ENCODE peak calls at places on chromosomes 3 and 15, in seven cellular contexts. L is body of pancreas; X is iPS DF 6.9; F is tibial nerve; U is pancreas; Q is Peyer's patch; P is CD4-positive, CD25-positive, alpha-beta regulatory T cell. M is an unnamed sample. For H3K36me3 and H3K4me1, the result is how much of the 10 kb centered on the place peaks cover.

GRCh38 chr3:5646030-5646368 is 458.5 kb downstream of the EDEM1 start:
- DNase-seq in F (no peak), X (no peak), L (no peak), P (no peak), U (no peak), Q (no peak), M (no peak)

GRCh38 chr3:42148982-42149432 is 57.9 kb downstream of the TRAK1 start:
- DNase-seq in Q (no peak), L (peak), U (no peak), F (peak), X (peak), P (no peak), M (no peak)

GRCh38 chr3:175932586-175932985 is 1073.5 kb downstream of the NAALADL2 start:
- DNase-seq in U (no peak), X (no peak), F (no peak), L (no peak), Q (no peak), P (no peak), M (no peak)

GRCh38 chr3:154540950-154541604 is 111.1 kb upstream of the GPR149 start:
- DNase-seq in L (no peak), P (no peak), F (no peak), Q (no peak), X (no peak), U (no peak), M (no peak)

GRCh38 chr15:47186071-47186470 is 531.2 kb upstream of the SEMA6D start:
- DNase-seq in F (no peak), Q (no peak), X (no peak), U (no peak), L (no peak), P (no peak), M (no peak)

GRCh38 chr3:69410301-69410700 is 24.4 kb upstream of the FRMD4B start:
- DNase-seq in U (peak), Q (peak), P (peak), L (peak), F (peak), X (no peak), M (peak)

GRCh38 chr3:100041328-100041749 is 73.0 kb downstream of the FILIP1L start:
- DNase-seq in F (no peak), U (no peak), L (no peak), X (no peak), Q (no peak), P (no peak), M (no peak)

GRCh38 chr15:64246364-64247189 is 83.8 kb upstream of the PPIB start:
- DNase-seq in U (no peak), F (no peak), Q (no peak), X (no peak), P (no peak), L (no peak), M (no peak)

GRCh38 chr3:4322635-4323034 is 19.5 kb downstream of the SETMAR start:
- DNase-seq in X (no peak), F (no peak), P (no peak), U (no peak), Q (no peak), L (no peak), M (no peak)

GRCh38 chr15:67174864-67175573 is 79.4 kb downstream of the AAGAB start:
- DNase-seq in X (no peak), U (no peak), L (no peak), F (no peak), Q (peak), P (no peak), M (no peak)

GRCh38 chr3:184129012-184129411 is 6.1 kb upstream of the EIF2B5 start:
- DNase-seq in F (no peak), U (no peak), Q (no peak), X (no peak), P (no peak), L (peak), M (no peak)

GRCh38 chr3:2870714-2871353 is 239.3 kb downstream of the IL5RA start:
- DNase-seq in U (no peak), X (no peak), F (no peak), Q (peak), P (no peak), L (no peak), M (no peak)

GRCh38 chr3:27669505-27670085 is 52.5 kb downstream of the EOMES start:
- DNase-seq in U (no peak), X (no peak), F (no peak), L (no peak), Q (no peak), P (no peak), M (peak)

GRCh38 chr15:49169880-49170597 is at the start of gene GALK2:
- DNase-seq in Q (peak), F (peak), U (peak), P (peak), X (peak), L (peak), M (peak)

GRCh38 chr3:38163117-38163870 is 2.0 kb upstream of the OXSR1 start:
- DNase-seq in X (no peak), Q (no peak), F (no peak), P (no peak), U (no peak), L (no peak), M (peak)

GRCh38 chr15:65611888-65612615 is 1.1 kb upstream of the INTS14 start:
- DNase-seq in P (no peak), U (no peak), L (no peak), Q (no peak), X (no peak), F (no peak), M (no peak)

GRCh38 chr3:26484140-26484539 is 138.4 kb upstream of the LRRC3B start:
- DNase-seq in P (no peak), U (no peak), L (no peak), Q (no peak), X (peak), F (no peak), M (no peak)

GRCh38 chr3:126419886-126420786 is 25.4 kb downstream of the CFAP100 start:
- DNase-seq in Q (peak), X (peak), F (no peak), U (peak), P (no peak), L (no peak), M (no peak)

GRCh38 chr15:38625886-38626285 is 61.3 kb upstream of the RASGRP1 start:
- DNase-seq in X (no peak), Q (no peak), L (no peak), U (no peak), P (no peak), F (no peak), M (no peak)

GRCh38 chr15:40769310-40770146 is at the start of gene C15orf62:
- DNase-seq in L (peak), P (peak), X (no peak), Q (peak), F (peak), U (peak), M (no peak)

GRCh38 chr15:51793521-51793920 is 35.9 kb upstream of the TMOD3 start:
- DNase-seq in P (no peak), L (peak), Q (no peak), X (no peak), U (peak), F (peak), M (no peak)

GRCh38 chr3:128400683-128401082 is 66.0 kb downstream of the DNAJB8 start:
- DNase-seq in X (no peak), Q (no peak), L (no peak), U (no peak), F (no peak), P (no peak), M (no peak)

GRCh38 chr15:36954486-36954885 is 145.9 kb downstream of the MEIS2 start:
- DNase-seq in L (no peak), Q (no peak), P (no peak), F (no peak), X (no peak), U (no peak), M (no peak)

GRCh38 chr3:31606453-31606852 is 73.7 kb downstream of the STT3B start:
- DNase-seq in Q (no peak), F (no peak), X (no peak), L (no peak), P (no peak), U (no peak), M (no peak)

GRCh38 chr3:118817748-118818165 is 216.9 kb downstream of the IGSF11 start:
- DNase-seq in U (peak), L (peak), P (peak), X (peak), Q (no peak), F (no peak), M (peak)

GRCh38 chr3:4744405-4745239 is 234.6 kb upstream of the BHLHE40 start:
- DNase-seq in X (no peak), Q (no peak), U (no peak), F (no peak), L (no peak), P (no peak), M (no peak)

GRCh38 chr15:40498418-40498817 is 27.6 kb downstream of the CHST14 start:
- DNase-seq in F (no peak), P (no peak), Q (no peak), L (no peak), X (no peak), U (no peak), M (no peak)

GRCh38 chr15:78149805-78150751 is 916 bp downstream of the IDH3A start:
- DNase-seq in F (no peak), Q (no peak), U (no peak), L (no peak), P (no peak), X (no peak), M (no peak)

GRCh38 chr3:65284971-65285370 is 597.2 kb upstream of the ADAMTS9 start:
- DNase-seq in Q (no peak), U (no peak), F (no peak), P (no peak), X (no peak), L (no peak), M (no peak)

GRCh38 chr3:173891272-173892100 is 493.9 kb downstream of the NLGN1 start:
- DNase-seq in U (no peak), X (no peak), P (no peak), F (no peak), L (no peak), Q (no peak), M (no peak)

GRCh38 chr15:28873585-28874139 is 12.1 kb upstream of the APBA2 start:
- DNase-seq in L (peak), Q (no peak), F (no peak), X (no peak), P (peak), U (peak), M (peak)

GRCh38 chr3:20099020-20099539 is 58.8 kb downstream of the KAT2B start:
- DNase-seq in Q (no peak), P (no peak), U (no peak), L (no peak), F (no peak), X (no peak), M (no peak)

GRCh38 chr3:105413356-105413887 is 46.7 kb downstream of the ALCAM start:
- DNase-seq in F (no peak), P (no peak), L (no peak), X (no peak), U (no peak), Q (no peak), M (no peak)

GRCh38 chr3:127115691-127116351 is 77.1 kb upstream of the PRR23E start:
- DNase-seq in P (no peak), L (no peak), U (no peak), F (no peak), Q (no peak), X (no peak), M (no peak)

GRCh38 chr3:148036331-148036881 is 627.2 kb downstream of the ZIC1 start:
- DNase-seq in F (no peak), Q (no peak), P (no peak), U (no peak), L (no peak), X (no peak), M (no peak)

DNA sequence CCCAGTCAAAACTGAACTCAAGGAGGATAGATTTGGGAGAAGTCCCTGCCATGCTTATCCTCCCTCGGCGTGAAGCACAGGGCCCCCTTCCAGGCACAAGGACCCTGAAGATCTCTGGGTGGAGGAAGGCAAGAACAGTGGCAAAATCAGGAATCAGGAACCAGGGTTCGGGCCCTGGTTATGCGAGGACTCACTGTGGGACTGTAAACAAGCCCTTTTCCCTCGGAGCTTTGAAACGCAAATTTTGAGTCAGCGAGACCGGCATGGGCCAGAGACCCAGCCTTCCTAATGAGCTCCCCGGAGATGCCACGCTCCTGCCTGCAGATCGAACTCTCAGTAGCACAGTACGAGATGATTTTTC is 70.2 kb downstream of the SLC12A8 start:
- DNase-seq in Q (no peak), X (no peak), F (no peak), L (no peak), U (no peak), P (no peak), M (no peak)
- H3K4me3 ChIP-seq in Q (peak), X (no peak), F (no peak), L (no peak), U (no peak), P (no peak), M (peak)

GRCh38 chr3:78483070-78483469 is 1284.7 kb downstream of the ROBO1 start:
- DNase-seq in U (no peak), L (no peak), Q (no peak), X (no peak), F (no peak), P (no peak), M (no peak)
- H3K36me3 ChIP-seq in U (under half), L (under half), Q (under half), X (under half), F (under half), P (under half), M (under half)

GRCh38 chr15:68582236-68582635 is 3.4 kb downstream of the CORO2B start:
- DNase-seq in F (no peak), P (no peak), X (no peak), U (no peak), Q (peak), L (no peak), M (no peak)

GRCh38 chr15:68581725-68582124 is 2.9 kb downstream of the CORO2B start:
- DNase-seq in Q (peak), X (no peak), L (no peak), P (no peak), U (no peak), F (no peak), M (no peak)

GRCh38 chr15:68583936-68584703 is 5.3 kb downstream of the CORO2B start:
- DNase-seq in F (no peak), X (no peak), Q (peak), P (no peak), L (no peak), U (no peak), M (no peak)

GRCh38 chr15:68583321-68583720 is 4.5 kb downstream of the CORO2B start:
- DNase-seq in U (no peak), L (no peak), X (no peak), P (no peak), Q (peak), F (no peak), M (no peak)

DNA sequence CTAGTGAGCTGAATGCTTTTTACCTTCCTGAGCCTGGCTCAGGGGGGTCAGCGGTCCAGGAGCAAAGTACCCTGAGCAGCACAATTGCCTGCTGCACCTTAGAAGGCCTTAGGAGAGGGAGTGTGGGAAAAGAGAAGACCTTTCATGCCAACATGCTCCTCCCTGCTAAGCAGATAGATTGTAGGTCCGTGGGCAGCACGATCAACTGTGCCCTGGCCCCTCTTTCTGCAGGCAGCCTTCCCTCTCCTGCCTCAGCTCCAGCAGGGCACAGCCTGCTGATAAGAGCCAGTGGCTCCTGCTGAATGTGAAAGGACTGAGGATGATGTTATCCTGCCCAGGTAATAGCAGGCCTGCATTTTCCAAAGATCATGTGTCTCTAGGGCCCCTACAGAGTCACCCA is 4.1 kb downstream of the CORO2B start:
- DNase-seq in F (no peak), U (no peak), L (no peak), X (no peak), P (no peak), Q (peak), M (no peak)
- H3K4me1 ChIP-seq in F (under half), U (under half), L (under half), X (under half), P (under half), Q (under half), M (under half)

GRCh38 chr15:25892126-25892525 is 29.0 kb upstream of the ATP10A start:
- DNase-seq in Q (no peak), U (no peak), F (no peak), P (no peak), L (no peak), X (no peak), M (no peak)

GRCh38 chr15:25890532-25890931 is 27.4 kb upstream of the ATP10A start:
- DNase-seq in U (no peak), L (no peak), P (no peak), Q (no peak), F (no peak), X (no peak), M (no peak)

GRCh38 chr15:25894371-25894902 is 31.3 kb upstream of the ATP10A start:
- DNase-seq in L (no peak), U (no peak), Q (no peak), X (no peak), F (no peak), P (no peak), M (no peak)

GRCh38 chr15:25891108-25891507 is 28.0 kb upstream of the ATP10A start:
- DNase-seq in L (no peak), F (no peak), U (no peak), P (no peak), Q (no peak), X (no peak), M (no peak)

DNA sequence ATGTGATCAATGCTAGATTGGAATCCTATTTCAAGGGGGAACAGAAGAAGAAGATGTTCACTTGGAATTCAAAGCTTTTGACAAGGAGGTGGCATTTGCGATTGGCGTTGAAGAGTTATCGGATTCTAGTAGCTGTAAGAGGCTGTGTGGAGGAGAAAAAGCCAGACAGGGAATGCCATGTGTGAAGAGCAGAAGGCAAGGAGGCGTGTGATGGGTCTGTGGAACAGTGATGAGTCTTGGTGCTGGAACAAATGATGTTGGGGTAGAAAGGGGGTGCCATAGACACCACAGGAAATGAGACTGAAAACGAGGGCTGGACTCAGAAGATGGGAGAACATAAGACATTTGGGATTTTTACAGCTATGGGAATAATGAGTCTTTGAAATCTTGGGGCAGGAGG is 30.5 kb upstream of the ATP10A start:
- DNase-seq in Q (no peak), P (no peak), F (no peak), U (no peak), X (no peak), L (no peak), M (no peak)
- H3K4me3 ChIP-seq in Q (no peak), P (no peak), F (no peak), U (no peak), X (no peak), L (no peak), M (no peak)

DNA sequence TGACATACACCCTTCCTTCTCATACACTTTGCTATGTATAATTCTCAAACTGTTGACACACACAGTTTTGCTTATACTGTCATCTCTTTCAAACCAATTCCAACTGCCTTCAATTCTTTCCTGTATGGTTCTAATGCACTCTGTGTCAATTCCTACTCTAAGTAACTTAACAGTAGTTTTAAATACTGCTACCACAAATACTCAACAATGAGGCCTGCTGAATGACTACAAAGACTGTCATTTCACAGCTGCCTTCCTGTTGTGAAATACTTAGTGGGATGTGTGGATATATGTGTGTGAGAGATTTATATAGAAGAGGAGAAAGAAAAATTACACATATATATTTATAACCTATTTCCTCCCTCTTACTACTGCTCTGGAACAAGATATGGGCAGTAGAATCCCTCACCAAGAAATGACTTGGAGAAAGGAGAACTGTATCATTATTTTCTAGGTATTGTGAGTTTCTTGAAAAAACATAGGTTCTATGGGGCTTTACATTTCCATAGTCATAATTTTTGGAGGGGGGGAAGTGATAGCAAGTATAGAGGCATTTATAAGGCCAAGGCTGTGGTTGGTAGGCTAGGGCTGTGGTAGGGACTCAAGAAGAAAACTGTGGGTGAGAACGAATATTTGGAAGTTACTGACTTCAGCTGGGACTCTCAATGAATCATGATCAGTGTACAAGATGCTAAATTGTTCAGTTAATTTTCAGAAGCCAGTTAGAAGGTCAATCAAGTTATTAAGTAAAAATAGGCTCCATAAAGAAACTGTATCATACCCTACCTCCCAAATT is 88.7 kb downstream of the ANKRD28 start:
- DNase-seq in U (no peak), F (no peak), L (no peak), X (no peak), P (no peak), Q (no peak), M (no peak)
- H3K36me3 ChIP-seq in U (under half), F (under half), L (under half), X (under half), P (half or more), Q (under half), M (under half)

DNA sequence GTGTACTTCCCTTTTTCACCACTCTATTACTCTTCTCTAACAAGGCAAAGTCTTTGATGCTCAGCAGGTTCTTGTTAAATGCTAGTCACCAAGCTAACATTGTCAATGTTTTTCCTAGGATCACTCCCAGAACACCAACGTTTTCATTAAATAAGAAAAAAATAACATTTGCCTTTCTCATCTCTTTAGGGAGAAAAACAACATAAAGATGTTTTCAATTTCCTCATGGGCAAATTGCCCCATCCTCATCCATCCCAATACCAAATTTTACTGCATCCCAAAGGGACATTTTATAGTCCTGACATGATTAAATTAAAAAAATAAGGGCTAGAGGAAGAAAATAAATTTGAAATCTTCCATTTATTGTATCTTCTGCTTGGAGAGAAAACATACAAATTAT is 106.5 kb downstream of the SUCNR1 start:
- DNase-seq in U (no peak), L (no peak), X (no peak), P (no peak), Q (no peak), F (no peak), M (no peak)
- H3K4me1 ChIP-seq in U (under half), L (under half), X (under half), P (under half), Q (under half), F (under half), M (under half)